ENCODE peak calls at places on chromosomes 16 and 17, in seven cellular contexts. One of them, this sample, is unnamed. For H3K9me3, the result is how much of the 10 kb centered on the place peaks cover.

GRCh38 chr17:72538921-72539352 is 418.1 kb downstream of the SOX9 start:
- DNase-seq in mammary epithelial cell: no peak
- DNase-seq in GM12878: no peak
- DNase-seq in DND-41: no peak
- DNase-seq in osteoblast: no peak
- DNase-seq in MM.1S: no peak
- DNase-seq in keratinocyte: no peak
- DNase-seq in this sample: no peak

GRCh38 chr17:68489919-68490318 is 22.3 kb upstream of the PRKAR1A start:
- DNase-seq in DND-41: no peak
- DNase-seq in GM12878: no peak
- DNase-seq in MM.1S: no peak
- DNase-seq in keratinocyte: no peak
- DNase-seq in mammary epithelial cell: no peak
- DNase-seq in osteoblast: peak
- DNase-seq in this sample: no peak

GRCh38 chr17:79986441-79987186 is 49.1 kb downstream of the TBC1D16 start:
- DNase-seq in GM12878: no peak
- DNase-seq in MM.1S: no peak
- DNase-seq in osteoblast: peak
- DNase-seq in keratinocyte: no peak
- DNase-seq in DND-41: no peak
- DNase-seq in mammary epithelial cell: no peak
- DNase-seq in this sample: no peak

GRCh38 chr16:46972971-46973456 is 460 bp downstream of the DNAJA2 start:
- DNase-seq in DND-41: peak
- DNase-seq in mammary epithelial cell: peak
- DNase-seq in keratinocyte: no peak
- DNase-seq in MM.1S: peak
- DNase-seq in GM12878: no peak
- DNase-seq in osteoblast: peak
- DNase-seq in this sample: peak

GRCh38 chr17:3536736-3537135 is 20.9 kb downstream of the TRPV3 start:
- DNase-seq in keratinocyte: no peak
- DNase-seq in mammary epithelial cell: no peak
- DNase-seq in DND-41: no peak
- DNase-seq in MM.1S: no peak
- DNase-seq in GM12878: no peak
- DNase-seq in osteoblast: peak
- DNase-seq in this sample: no peak

GRCh38 chr16:25747160-25747758 is 55.5 kb downstream of the HS3ST4 start:
- DNase-seq in DND-41: peak
- DNase-seq in GM12878: no peak
- DNase-seq in keratinocyte: no peak
- DNase-seq in mammary epithelial cell: no peak
- DNase-seq in MM.1S: peak
- DNase-seq in osteoblast: no peak
- DNase-seq in this sample: peak

GRCh38 chr17:6454495-6455320 is 10.5 kb downstream of the PIMREG start:
- DNase-seq in GM12878: no peak
- DNase-seq in osteoblast: peak
- DNase-seq in MM.1S: no peak
- DNase-seq in mammary epithelial cell: no peak
- DNase-seq in DND-41: no peak
- DNase-seq in keratinocyte: no peak
- DNase-seq in this sample: no peak

GRCh38 chr16:81732699-81733098 is 46.4 kb upstream of the PLCG2 start:
- DNase-seq in keratinocyte: no peak
- DNase-seq in mammary epithelial cell: no peak
- DNase-seq in DND-41: no peak
- DNase-seq in MM.1S: no peak
- DNase-seq in osteoblast: no peak
- DNase-seq in GM12878: no peak
- DNase-seq in this sample: no peak

GRCh38 chr17:28576758-28577465 is at the start of gene ALDOC:
- DNase-seq in keratinocyte: peak
- DNase-seq in GM12878: peak
- DNase-seq in DND-41: peak
- DNase-seq in MM.1S: peak
- DNase-seq in mammary epithelial cell: peak
- DNase-seq in osteoblast: peak
- DNase-seq in this sample: peak

GRCh38 chr16:50679266-50679665 is 1.8 kb downstream of the SNX20 start:
- DNase-seq in DND-41: no peak
- DNase-seq in GM12878: no peak
- DNase-seq in MM.1S: no peak
- DNase-seq in keratinocyte: no peak
- DNase-seq in osteoblast: no peak
- DNase-seq in mammary epithelial cell: no peak
- DNase-seq in this sample: no peak

GRCh38 chr17:67779098-67779672 is 46.1 kb upstream of the BPTF start:
- DNase-seq in osteoblast: peak
- DNase-seq in keratinocyte: no peak
- DNase-seq in DND-41: peak
- DNase-seq in MM.1S: peak
- DNase-seq in mammary epithelial cell: peak
- DNase-seq in GM12878: no peak
- DNase-seq in this sample: peak

DNA sequence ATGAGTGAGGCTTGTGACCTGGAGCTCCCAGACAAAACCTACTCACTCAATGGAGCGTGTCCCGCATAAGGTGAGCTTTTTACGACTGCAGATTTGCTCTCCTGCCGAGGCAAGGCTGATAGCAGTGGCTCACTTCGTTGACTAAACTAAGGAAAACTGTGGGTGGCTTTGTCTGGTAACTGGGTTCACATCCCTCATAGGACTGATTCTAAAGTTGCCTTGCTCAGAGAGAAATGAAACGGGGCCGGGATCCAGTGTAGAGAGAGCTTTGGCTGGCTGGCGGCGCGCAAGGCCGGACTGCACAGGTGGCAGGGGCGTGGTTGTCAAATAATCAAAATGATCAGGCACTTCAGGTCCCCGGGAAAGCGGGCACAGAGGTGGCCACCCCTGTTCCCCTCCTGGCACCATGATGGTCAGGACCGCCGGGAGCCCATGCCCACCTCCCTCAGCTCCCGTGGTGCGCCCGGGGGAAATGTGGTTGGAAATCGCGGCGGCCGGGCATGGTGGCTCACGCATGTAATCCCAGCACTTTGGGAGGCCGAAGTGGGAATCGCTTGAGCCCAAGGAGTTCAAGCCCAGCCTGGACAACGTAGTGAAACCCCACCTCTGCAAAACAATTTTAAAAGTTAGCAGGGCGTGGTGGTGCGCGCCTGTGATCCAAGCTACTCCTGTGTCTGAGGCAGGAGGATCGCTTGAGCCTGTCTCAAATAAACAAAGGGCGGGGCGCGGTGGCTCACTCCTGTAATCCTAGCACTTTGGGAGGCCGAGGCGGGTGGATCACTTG is 26.6 kb upstream of the OR1F1 start:
- DNase-seq in osteoblast: peak
- DNase-seq in MM.1S: no peak
- DNase-seq in GM12878: no peak
- DNase-seq in keratinocyte: no peak
- DNase-seq in mammary epithelial cell: no peak
- DNase-seq in DND-41: no peak
- DNase-seq in this sample: no peak
- TF ChIP-seq CTCF in osteoblast: no peak
- TF ChIP-seq CTCF in MM.1S: no peak
- TF ChIP-seq CTCF in GM12878: no peak
- TF ChIP-seq CTCF in keratinocyte: no peak
- TF ChIP-seq CTCF in mammary epithelial cell: no peak
- TF ChIP-seq CTCF in DND-41: no peak
- TF ChIP-seq CTCF in this sample: no peak

GRCh38 chr16:88285514-88285822 is 97.3 kb upstream of the ZNF469 start:
- DNase-seq in DND-41: no peak
- DNase-seq in keratinocyte: no peak
- DNase-seq in MM.1S: no peak
- DNase-seq in GM12878: no peak
- DNase-seq in osteoblast: peak
- DNase-seq in mammary epithelial cell: no peak
- DNase-seq in this sample: no peak

GRCh38 chr16:88288303-88288702 is 94.5 kb upstream of the ZNF469 start:
- DNase-seq in DND-41: no peak
- DNase-seq in GM12878: no peak
- DNase-seq in MM.1S: no peak
- DNase-seq in osteoblast: no peak
- DNase-seq in keratinocyte: no peak
- DNase-seq in mammary epithelial cell: no peak
- DNase-seq in this sample: no peak

GRCh38 chr16:88286301-88286923 is 96.3 kb upstream of the ZNF469 start:
- DNase-seq in GM12878: no peak
- DNase-seq in MM.1S: no peak
- DNase-seq in keratinocyte: no peak
- DNase-seq in osteoblast: no peak
- DNase-seq in DND-41: no peak
- DNase-seq in mammary epithelial cell: no peak
- DNase-seq in this sample: no peak

GRCh38 chr16:88289001-88289400 is 93.8 kb upstream of the ZNF469 start:
- DNase-seq in osteoblast: no peak
- DNase-seq in keratinocyte: no peak
- DNase-seq in MM.1S: no peak
- DNase-seq in DND-41: no peak
- DNase-seq in mammary epithelial cell: no peak
- DNase-seq in GM12878: no peak
- DNase-seq in this sample: no peak

GRCh38 chr16:88287219-88287618 is 95.5 kb upstream of the ZNF469 start:
- DNase-seq in keratinocyte: no peak
- DNase-seq in GM12878: no peak
- DNase-seq in DND-41: peak
- DNase-seq in mammary epithelial cell: no peak
- DNase-seq in MM.1S: peak
- DNase-seq in osteoblast: no peak
- DNase-seq in this sample: peak
- H3K9me3 ChIP-seq in keratinocyte: under half
- H3K9me3 ChIP-seq in GM12878: under half
- H3K9me3 ChIP-seq in DND-41: under half
- H3K9me3 ChIP-seq in mammary epithelial cell: under half
- H3K9me3 ChIP-seq in MM.1S: under half
- H3K9me3 ChIP-seq in osteoblast: under half
- H3K9me3 ChIP-seq in this sample: under half

DNA sequence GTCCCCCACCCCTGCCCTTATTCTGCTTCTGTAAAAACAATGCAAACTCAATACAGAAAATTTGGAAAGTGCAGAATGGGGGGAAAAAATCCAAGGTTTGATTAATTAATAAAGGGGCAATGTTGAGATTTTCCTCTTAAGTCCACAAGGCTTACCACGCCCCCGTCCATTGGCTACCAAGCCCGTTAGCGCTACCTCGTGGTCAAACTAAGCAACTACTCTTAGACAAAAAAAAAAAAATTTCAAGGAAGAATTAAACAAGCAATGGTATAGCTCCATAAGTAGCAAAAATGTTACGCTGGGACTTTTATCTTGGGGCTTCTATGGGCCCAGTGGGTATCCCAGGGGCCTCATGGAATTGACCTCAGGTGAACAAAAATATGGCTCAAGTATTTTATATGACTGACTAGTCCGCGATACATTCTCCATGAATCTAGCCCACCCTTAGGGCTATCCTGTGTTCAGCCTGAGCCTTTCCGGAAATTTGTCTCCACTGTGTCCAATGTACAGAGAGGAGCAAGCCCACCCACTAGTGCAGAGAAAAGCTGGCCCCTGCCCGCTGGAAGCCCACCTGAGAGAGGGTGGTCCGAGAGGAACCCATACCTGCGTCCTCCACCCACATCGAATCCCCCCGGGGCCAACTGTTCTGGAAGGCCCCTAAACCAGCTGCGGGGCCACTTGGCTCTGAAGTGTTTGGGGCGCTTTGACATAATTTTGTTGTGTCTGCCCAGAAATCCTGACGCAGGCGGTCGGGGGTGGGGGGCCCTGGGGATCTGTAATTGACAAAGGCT is 19.1 kb upstream of the TEX2 start:
- DNase-seq in mammary epithelial cell: peak
- DNase-seq in osteoblast: peak
- DNase-seq in GM12878: peak
- DNase-seq in keratinocyte: no peak
- DNase-seq in MM.1S: peak
- DNase-seq in DND-41: peak
- DNase-seq in this sample: peak
- H2AFZ ChIP-seq in mammary epithelial cell: peak
- H2AFZ ChIP-seq in osteoblast: no peak
- H2AFZ ChIP-seq in GM12878: no peak
- H2AFZ ChIP-seq in keratinocyte: no peak
- H2AFZ ChIP-seq in MM.1S: no peak
- H2AFZ ChIP-seq in DND-41: no peak
- H2AFZ ChIP-seq in this sample: no peak

GRCh38 chr16:30929167-30929566 is 5.8 kb downstream of the FBXL19 start:
- DNase-seq in keratinocyte: no peak
- DNase-seq in DND-41: no peak
- DNase-seq in GM12878: no peak
- DNase-seq in MM.1S: no peak
- DNase-seq in osteoblast: peak
- DNase-seq in mammary epithelial cell: no peak
- DNase-seq in this sample: no peak

GRCh38 chr16:30937692-30938091 is 11.2 kb upstream of the ORAI3 start:
- DNase-seq in GM12878: no peak
- DNase-seq in mammary epithelial cell: no peak
- DNase-seq in osteoblast: peak
- DNase-seq in keratinocyte: no peak
- DNase-seq in MM.1S: no peak
- DNase-seq in DND-41: peak
- DNase-seq in this sample: no peak

GRCh38 chr16:30930160-30930571 is 6.8 kb downstream of the FBXL19 start:
- DNase-seq in mammary epithelial cell: no peak
- DNase-seq in DND-41: no peak
- DNase-seq in MM.1S: no peak
- DNase-seq in osteoblast: no peak
- DNase-seq in keratinocyte: no peak
- DNase-seq in GM12878: no peak
- DNase-seq in this sample: no peak

GRCh38 chr16:30931068-30931655 is 7.8 kb downstream of the FBXL19 start:
- DNase-seq in MM.1S: no peak
- DNase-seq in GM12878: no peak
- DNase-seq in osteoblast: peak
- DNase-seq in keratinocyte: no peak
- DNase-seq in mammary epithelial cell: no peak
- DNase-seq in DND-41: no peak
- DNase-seq in this sample: no peak

DNA sequence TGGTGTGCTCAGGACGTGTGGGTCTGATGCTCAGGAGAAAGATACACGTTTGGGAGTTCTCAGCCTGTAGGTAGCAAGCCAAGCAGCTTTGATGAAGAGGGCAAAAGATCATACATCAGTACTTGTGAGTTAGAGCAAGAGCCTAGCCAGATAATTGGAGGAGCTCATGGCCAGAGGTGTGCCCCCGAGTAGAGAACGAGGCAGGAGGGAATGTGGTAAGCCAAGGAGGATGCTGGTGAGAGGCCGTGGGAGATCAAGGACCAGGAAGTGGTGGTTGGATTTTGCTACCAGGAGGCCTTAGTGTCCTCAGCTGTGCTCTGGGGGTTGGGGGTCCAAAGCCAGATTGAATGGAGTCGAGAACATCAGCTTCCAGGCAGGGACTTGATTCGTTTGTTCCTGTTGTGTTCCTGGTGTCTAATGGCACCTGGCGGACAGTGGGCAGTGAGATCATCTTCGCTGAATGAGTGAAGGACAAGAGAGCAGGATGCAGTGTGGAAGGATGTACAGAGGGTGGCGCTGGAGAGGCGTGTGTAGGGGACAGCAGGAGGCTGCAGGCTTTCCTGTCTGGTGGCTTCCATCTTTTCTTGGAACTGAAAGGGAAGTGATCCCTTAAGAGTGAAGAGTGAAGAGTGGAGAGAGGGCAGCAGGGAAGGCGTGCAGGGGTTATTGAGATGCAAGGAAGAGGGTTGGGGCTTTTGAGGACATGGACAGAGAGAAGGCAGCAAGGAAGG is 11.6 kb downstream of the FBXL19 start:
- DNase-seq in MM.1S: peak
- DNase-seq in DND-41: peak
- DNase-seq in keratinocyte: no peak
- DNase-seq in GM12878: no peak
- DNase-seq in mammary epithelial cell: peak
- DNase-seq in osteoblast: peak
- DNase-seq in this sample: peak
- TF ChIP-seq CTCF in MM.1S: peak
- TF ChIP-seq CTCF in DND-41: peak
- TF ChIP-seq CTCF in keratinocyte: peak
- TF ChIP-seq CTCF in GM12878: peak
- TF ChIP-seq CTCF in mammary epithelial cell: peak
- TF ChIP-seq CTCF in osteoblast: peak
- TF ChIP-seq CTCF in this sample: peak